ENCODE peak calls at places on chromosome 5, in seven cellular contexts. X, I, B, Q, J, R and F are unnamed samples. For H3K36me3, the result is how much of the 10 kb centered on the place peaks cover.

GRCh38 chr5:180026320-180026719 is 45.2 kb downstream of the RNF130 start:
- DNase-seq in X (peak), I (no peak), B (no peak), Q (no peak), J (no peak), R (peak), F (no peak)

GRCh38 chr5:143896471-143896870 is 84.5 kb downstream of the HMHB1 start:
- DNase-seq in X (no peak), I (no peak), B (no peak), Q (no peak), J (no peak), R (no peak), F (no peak)

GRCh38 chr5:154575869-154576806 is 98.1 kb upstream of the HAND1 start:
- DNase-seq in X (no peak), I (peak), B (no peak), Q (no peak), J (no peak), R (no peak), F (no peak)

GRCh38 chr5:58462154-58462553 is 2.3 kb upstream of the PLK2 start:
- DNase-seq in X (no peak), I (peak), B (no peak), Q (no peak), J (no peak), R (no peak), F (no peak)

GRCh38 chr5:85109616-85110015 is 724.9 kb upstream of the EDIL3 start:
- DNase-seq in X (no peak), I (no peak), B (no peak), Q (no peak), J (no peak), R (no peak), F (no peak)

GRCh38 chr5:115271295-115272060 is 8.8 kb upstream of the PGGT1B start:
- DNase-seq in X (no peak), I (no peak), B (no peak), Q (no peak), J (no peak), R (no peak), F (no peak)

GRCh38 chr5:125409101-125409495 is 662.7 kb upstream of the ZNF608 start:
- DNase-seq in X (no peak), I (peak), B (peak), Q (no peak), J (no peak), R (no peak), F (no peak)

GRCh38 chr5:142441638-142442037 is 116.8 kb upstream of the SPRY4 start:
- DNase-seq in X (no peak), I (no peak), B (no peak), Q (no peak), J (no peak), R (peak), F (no peak)

GRCh38 chr5:16736158-16736994 is 119.6 kb upstream of the RETREG1 start:
- DNase-seq in X (peak), I (no peak), B (no peak), Q (no peak), J (no peak), R (peak), F (no peak)

GRCh38 chr5:54524704-54525103 is 7.1 kb downstream of the SNX18 start:
- DNase-seq in X (peak), I (no peak), B (no peak), Q (no peak), J (peak), R (peak), F (no peak)
- H3K4me3 ChIP-seq in X (no peak), I (no peak), B (no peak), Q (no peak), J (peak), R (no peak), F (no peak)

GRCh38 chr5:72152506-72152905 is 45.2 kb downstream of the MAP1B start:
- DNase-seq in X (no peak), I (no peak), B (no peak), Q (no peak), J (peak), R (no peak), F (no peak)
- H3K36me3 ChIP-seq in X (under half), I (half or more), B (under half), Q (under half), J (under half), R (under half), F (under half)

DNA sequence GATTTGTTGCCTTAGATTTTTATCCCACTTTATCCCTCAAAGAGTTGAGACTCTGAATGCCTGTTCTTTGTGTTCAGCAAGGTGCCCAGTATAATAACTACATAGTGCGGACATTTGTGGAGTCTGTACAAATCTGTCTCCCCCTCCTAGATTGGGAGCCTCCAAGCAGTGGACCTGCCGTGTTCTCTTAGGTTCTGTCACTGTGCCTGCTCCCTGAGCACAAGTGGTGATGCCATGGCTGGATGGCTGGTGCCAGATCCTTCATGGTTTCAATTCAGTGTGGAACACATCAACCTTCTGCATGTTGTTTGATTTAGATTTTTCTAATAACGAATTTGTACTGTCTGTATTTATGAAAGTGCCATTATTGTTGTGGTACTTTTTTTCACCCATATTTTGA is 292.9 kb downstream of the CD180 start:
- DNase-seq in X (no peak), I (no peak), B (no peak), Q (no peak), J (no peak), R (no peak), F (no peak)
- H3K4me3 ChIP-seq in X (no peak), I (no peak), B (no peak), Q (no peak), J (no peak), R (no peak), F (no peak)

GRCh38 chr5:169745441-169746146 is 108.5 kb downstream of the DOCK2 start:
- DNase-seq in X (no peak), I (no peak), B (no peak), Q (no peak), J (no peak), R (no peak), F (peak)
- H3K36me3 ChIP-seq in X (under half), I (under half), B (under half), Q (half or more), J (under half), R (under half), F (under half)

GRCh38 chr5:147490989-147491388 is 18.9 kb downstream of the DPYSL3 start:
- DNase-seq in X (no peak), I (no peak), B (no peak), Q (no peak), J (no peak), R (no peak), F (no peak)
- H3K4me3 ChIP-seq in X (no peak), I (no peak), B (no peak), Q (no peak), J (no peak), R (no peak), F (no peak)

DNA sequence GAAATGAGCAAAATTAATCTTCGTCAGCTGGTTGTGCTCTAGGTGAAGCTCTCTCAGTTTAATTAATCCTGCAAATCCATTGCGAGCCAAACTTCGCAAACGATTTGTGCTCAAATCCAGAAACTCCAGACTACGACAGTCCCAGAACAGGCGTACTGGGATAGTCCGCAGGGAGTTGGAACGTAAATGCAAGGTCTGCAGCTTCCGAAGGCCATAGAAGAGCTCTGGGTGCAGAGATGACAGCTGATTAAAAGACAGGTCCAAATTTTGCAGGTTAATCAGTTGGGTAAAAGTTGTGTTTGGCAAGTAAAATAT is 1.3 kb downstream of the LRRTM2 start:
- DNase-seq in X (no peak), I (peak), B (no peak), Q (no peak), J (no peak), R (no peak), F (no peak)
- H3K36me3 ChIP-seq in X (under half), I (under half), B (under half), Q (under half), J (under half), R (under half), F (under half)

GRCh38 chr5:35303152-35303551 is 72.9 kb upstream of the PRLR start:
- DNase-seq in X (no peak), I (no peak), B (no peak), Q (no peak), J (no peak), R (no peak), F (no peak)
- H3K4me3 ChIP-seq in X (no peak), I (no peak), B (no peak), Q (no peak), J (no peak), R (no peak), F (no peak)